ENCODE peak calls at places on chromosomes 11 and 22, in seven cellular contexts. F is GM23248, Z is psoas muscle, G is right lobe of liver, Q is adipocyte, K is HCT116, M is sigmoid colon. X is an unnamed sample. For H3K4me1, the result is how much of the 10 kb centered on the place peaks cover.

GRCh38 chr22:50326959-50327710 is at the start of gene DENND6B:
- DNase-seq in F (peak), Z (peak), G (peak), Q (peak), K (no peak), M (peak), X (peak)

GRCh38 chr11:7559404-7560283 is 45.8 kb downstream of the PPFIBP2 start:
- DNase-seq in F (no peak), Z (no peak), G (no peak), Q (no peak), K (no peak), M (no peak), X (no peak)

GRCh38 chr22:34950480-34950879 is 115.5 kb upstream of the ISX start:
- DNase-seq in F (no peak), Z (no peak), G (no peak), Q (peak), K (no peak), M (no peak), X (no peak)

GRCh38 chr22:36715647-36716046 is 12.1 kb upstream of the CACNG2 start:
- DNase-seq in F (no peak), Z (no peak), G (no peak), Q (no peak), K (no peak), M (no peak), X (no peak)

GRCh38 chr11:119065369-119065768 is 2.2 kb upstream of the VPS11 start:
- DNase-seq in F (peak), Z (no peak), G (no peak), Q (peak), K (no peak), M (no peak), X (peak)

GRCh38 chr11:48000432-48000831 is 20.1 kb downstream of the PTPRJ start:
- DNase-seq in F (no peak), Z (no peak), G (no peak), Q (no peak), K (no peak), M (no peak), X (no peak)

GRCh38 chr22:36977401-36977861 is 41.8 kb downstream of the TST start:
- DNase-seq in F (peak), Z (peak), G (peak), Q (peak), K (no peak), M (peak), X (peak)

GRCh38 chr11:30990625-30991348 is 378.8 kb downstream of the DCDC1 start:
- DNase-seq in F (no peak), Z (no peak), G (peak), Q (no peak), K (no peak), M (no peak), X (no peak)

GRCh38 chr11:40445391-40445790 is 1014.1 kb downstream of the LRRC4C start:
- DNase-seq in F (no peak), Z (no peak), G (no peak), Q (no peak), K (no peak), M (no peak), X (no peak)

GRCh38 chr11:62612366-62613274 is at the start of the genes EML3 and ROM1:
- DNase-seq in F (peak), Z (peak), G (peak), Q (peak), K (no peak), M (peak), X (peak)

GRCh38 chr11:79471071-79471470 is 30.2 kb upstream of the TENM4 start:
- DNase-seq in F (no peak), Z (no peak), G (no peak), Q (no peak), K (no peak), M (no peak), X (no peak)

GRCh38 chr11:16292167-16292859 is 64.0 kb downstream of the SOX6 start:
- DNase-seq in F (no peak), Z (no peak), G (no peak), Q (no peak), K (no peak), M (no peak), X (no peak)

GRCh38 chr22:38777087-38777671 is 16.8 kb downstream of the DNAL4 start:
- DNase-seq in F (no peak), Z (no peak), G (no peak), Q (no peak), K (no peak), M (no peak), X (no peak)

GRCh38 chr11:37459430-37459829 is 861.4 kb upstream of the RAG2 start:
- DNase-seq in F (no peak), Z (no peak), G (no peak), Q (no peak), K (no peak), M (no peak), X (no peak)

GRCh38 chr22:24099661-24100060 is 81.6 kb upstream of the SUSD2 start:
- DNase-seq in F (no peak), Z (no peak), G (peak), Q (no peak), K (no peak), M (peak), X (no peak)

GRCh38 chr11:57290288-57290687 is 34.5 kb downstream of the TNKS1BP1 start:
- DNase-seq in F (peak), Z (no peak), G (no peak), Q (peak), K (no peak), M (no peak), X (no peak)

GRCh38 chr11:9802291-9802861 is 138.5 kb downstream of the SWAP70 start:
- DNase-seq in F (peak), Z (no peak), G (no peak), Q (peak), K (no peak), M (no peak), X (no peak)

GRCh38 chr11:7281083-7281482 is 29.4 kb downstream of the SYT9 start:
- DNase-seq in F (peak), Z (no peak), G (no peak), Q (peak), K (no peak), M (no peak), X (no peak)

GRCh38 chr11:83151274-83151977 is 5.5 kb upstream of the PCF11 start:
- DNase-seq in F (no peak), Z (no peak), G (no peak), Q (no peak), K (no peak), M (no peak), X (no peak)

GRCh38 chr22:38940985-38941384 is 16.4 kb upstream of the APOBEC3A start:
- DNase-seq in F (no peak), Z (no peak), G (no peak), Q (no peak), K (no peak), M (no peak), X (no peak)

GRCh38 chr11:5246772-5247478 is 2.7 kb downstream of the HBG1 start:
- DNase-seq in F (peak), Z (no peak), G (no peak), Q (no peak), K (no peak), M (no peak), X (no peak)

GRCh38 chr11:14015711-14016110 is 53.2 kb downstream of the SPON1 start:
- DNase-seq in F (peak), Z (no peak), G (no peak), Q (peak), K (peak), M (no peak), X (no peak)

GRCh38 chr11:117700551-117700950 is 96.5 kb downstream of the DSCAML1 start:
- DNase-seq in F (no peak), Z (no peak), G (no peak), Q (no peak), K (no peak), M (no peak), X (no peak)

GRCh38 chr22:30420401-30421178 is 5.0 kb upstream of the MTFP1 start:
- DNase-seq in F (peak), Z (no peak), G (peak), Q (peak), K (no peak), M (no peak), X (no peak)

GRCh38 chr11:119583585-119583984 is 145.4 kb downstream of the NECTIN1 start:
- DNase-seq in F (no peak), Z (no peak), G (no peak), Q (no peak), K (no peak), M (no peak), X (no peak)

GRCh38 chr11:94895451-94895850 is 77.9 kb downstream of the CWC15 start:
- DNase-seq in F (peak), Z (no peak), G (no peak), Q (peak), K (no peak), M (no peak), X (no peak)

GRCh38 chr11:9028591-9028990 is 24.8 kb upstream of the NRIP3 start:
- DNase-seq in F (no peak), Z (no peak), G (no peak), Q (no peak), K (no peak), M (no peak), X (no peak)

GRCh38 chr11:60934091-60934789 is 10.0 kb downstream of the TMEM132A start:
- DNase-seq in F (no peak), Z (peak), G (no peak), Q (no peak), K (no peak), M (no peak), X (peak)

GRCh38 chr11:68386331-68386978 is 74.1 kb downstream of the LRP5 start:
- DNase-seq in F (peak), Z (no peak), G (peak), Q (no peak), K (peak), M (no peak), X (no peak)

GRCh38 chr22:23396362-23397007 is 183.6 kb downstream of the IGLL1 start:
- DNase-seq in F (no peak), Z (no peak), G (no peak), Q (no peak), K (no peak), M (no peak), X (no peak)

GRCh38 chr22:47810505-47811500 is 1048.4 kb downstream of the TBC1D22A start:
- DNase-seq in F (no peak), Z (no peak), G (no peak), Q (no peak), K (no peak), M (no peak), X (no peak)

GRCh38 chr11:69863544-69864200 is 44.5 kb upstream of the FGF3 start:
- DNase-seq in F (no peak), Z (no peak), G (no peak), Q (no peak), K (no peak), M (no peak), X (no peak)

DNA sequence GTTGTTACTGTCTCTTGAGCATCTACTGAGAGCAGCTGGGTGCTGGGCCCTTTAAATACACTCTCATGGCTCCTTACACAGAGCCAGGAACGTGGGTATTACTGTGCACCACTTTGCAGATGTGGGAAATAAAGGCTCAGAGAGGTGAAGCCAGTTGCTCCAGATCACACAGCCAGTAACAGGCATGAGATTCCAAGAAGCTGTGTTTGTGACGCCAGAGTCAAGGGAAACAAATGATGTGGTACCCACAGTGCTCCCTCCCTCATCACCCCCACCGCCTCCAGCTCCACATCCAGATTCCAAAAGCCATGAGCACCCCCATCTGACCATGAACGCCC is 1.4 kb upstream of the PRDM11 start:
- DNase-seq in F (no peak), Z (no peak), G (no peak), Q (no peak), K (no peak), M (no peak), X (no peak)
- H3K4me1 ChIP-seq in F (under half), Z (under half), G (under half), Q (under half), K (under half), M (under half), X (under half)

GRCh38 chr11:2693851-2694261 is 5.9 kb downstream of the KCNQ1OT1 start:
- DNase-seq in F (peak), Z (no peak), G (peak), Q (no peak), K (no peak), M (peak), X (no peak)
- H3K4me1 ChIP-seq in F (under half), Z (under half), G (under half), Q (under half), K (under half), M (under half), X (under half)

DNA sequence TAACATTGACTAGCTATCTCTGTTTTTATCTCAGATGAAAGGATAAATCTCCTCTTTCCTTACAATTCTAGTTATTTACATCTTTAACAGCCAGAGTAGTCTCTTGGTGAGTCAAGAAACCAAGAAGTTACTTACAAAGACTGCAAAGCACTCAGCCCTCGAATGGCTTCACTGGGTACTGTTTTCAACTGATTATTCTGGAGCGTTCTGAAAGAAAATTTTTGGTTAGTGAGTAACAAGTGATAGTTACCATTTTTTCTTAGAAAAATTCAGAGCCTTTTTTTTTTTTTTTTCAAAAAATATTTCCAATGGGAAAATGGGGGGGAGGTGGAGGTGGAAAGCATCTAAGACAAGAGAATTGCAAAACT is 27.9 kb upstream of the CCDC34 start:
- DNase-seq in F (peak), Z (no peak), G (no peak), Q (peak), K (no peak), M (no peak), X (no peak)
- H3K4me1 ChIP-seq in F (half or more), Z (under half), G (half or more), Q (under half), K (under half), M (under half), X (under half)

GRCh38 chr11:34650528-34650927 is 29.6 kb downstream of the EHF start:
- DNase-seq in F (no peak), Z (no peak), G (no peak), Q (no peak), K (no peak), M (no peak), X (no peak)
- H3K4me1 ChIP-seq in F (under half), Z (under half), G (under half), Q (under half), K (half or more), M (under half), X (under half)

X was measured in right cardiac atrium.